ENCODE peak calls at places on chromosomes 3 and 15, in nine cellular contexts. R is Ammon's horn; V is sigmoid colon; N is activated CD4-positive, alpha-beta memory T cell treated with anti-CD3 and anti-CD28 coated beads for 36 hours; I is fibroblast of pulmonary artery; F is brain microvascular endothelial cell; B is NCI-H1092 treated with DMSO at 0.1 percent for 48 hours; C is WTC11; D is HL-60. Z is an unnamed sample.

GRCh38 chr3:45688194-45688881 is 858 bp upstream of the SACM1L start:
- DNase-seq in V (no peak), N (peak), B (peak), D (no peak), C (peak), R (peak), F (no peak), I (no peak), Z (peak)

GRCh38 chr15:100892013-100892355 is 12.4 kb downstream of the ALDH1A3 start:
- DNase-seq in V (peak), B (no peak), F (no peak), D (no peak), I (no peak), N (no peak), C (no peak), R (no peak), Z (no peak)

GRCh38 chr3:192514081-192514753 is 213.1 kb downstream of the FGF12 start:
- DNase-seq in N (no peak), D (no peak), R (no peak), F (no peak), C (peak), B (peak), I (peak), V (no peak), Z (peak)

GRCh38 chr3:129025108-129025507 is 24.0 kb downstream of the EFCC1 start:
- DNase-seq in V (peak), I (no peak), B (no peak), C (no peak), D (no peak), N (no peak), R (no peak), F (no peak), Z (no peak)

GRCh38 chr3:155442066-155442465 is 148.6 kb upstream of the STRIT1 start:
- DNase-seq in I (no peak), V (no peak), D (no peak), F (no peak), N (no peak), B (no peak), C (no peak), R (no peak), Z (no peak)

GRCh38 chr15:34365073-34365825 is 1.7 kb downstream of the LPCAT4 start:
- DNase-seq in R (no peak), C (no peak), N (peak), V (no peak), I (no peak), B (no peak), D (no peak), F (no peak), Z (peak)

GRCh38 chr3:73502609-73503560 is 121.9 kb downstream of the PDZRN3 start:
- DNase-seq in C (peak), D (peak), R (peak), V (peak), B (peak), I (peak), N (peak), F (peak), Z (peak)

GRCh38 chr3:48899298-48899697 is 616 bp upstream of the SLC25A20 start:
- DNase-seq in I (no peak), R (no peak), D (no peak), C (no peak), V (no peak), N (peak), F (no peak), B (no peak), Z (no peak)

GRCh38 chr3:57385498-57385897 is 93.0 kb upstream of the ASB14 start:
- DNase-seq in N (no peak), R (no peak), F (no peak), B (no peak), V (no peak), C (no peak), D (no peak), I (no peak), Z (no peak)

GRCh38 chr3:141875893-141876380 is 506 bp upstream of the ATP1B3 start:
- DNase-seq in D (peak), V (peak), B (no peak), N (peak), C (peak), I (peak), F (peak), R (peak), Z (peak)

GRCh38 chr15:29233566-29233965 is 36.1 kb downstream of the NSMCE3 start:
- DNase-seq in F (no peak), R (peak), B (no peak), N (no peak), D (no peak), C (no peak), I (no peak), V (no peak), Z (no peak)

GRCh38 chr3:39404943-39405686 is 1.4 kb upstream of the RPSA start:
- DNase-seq in B (no peak), N (no peak), D (no peak), C (peak), R (no peak), V (no peak), I (no peak), F (no peak), Z (no peak)

GRCh38 chr3:134333522-134334181 is 40.6 kb downstream of the AMOTL2 start:
- DNase-seq in B (no peak), C (no peak), I (peak), V (peak), F (peak), D (no peak), R (no peak), N (no peak), Z (no peak)

GRCh38 chr3:69433938-69434263 is 48.0 kb upstream of the FRMD4B start:
- DNase-seq in I (no peak), C (no peak), R (no peak), D (no peak), V (no peak), F (no peak), B (no peak), N (peak), Z (no peak)

GRCh38 chr15:40793216-40793989 is 13.5 kb upstream of the ZFYVE19 start:
- DNase-seq in B (no peak), F (peak), D (no peak), R (no peak), I (peak), N (peak), C (no peak), V (no peak), Z (peak)

GRCh38 chr15:60044636-60045273 is 40.6 kb downstream of the FOXB1 start:
- DNase-seq in I (no peak), C (no peak), F (no peak), D (no peak), R (no peak), B (no peak), N (peak), V (no peak), Z (no peak)

Z was measured in lung microvascular endothelial cell.